ENCODE peak calls at places on chromosomes 13 and 19, in nine cellular contexts. U is CD4-positive, alpha-beta T cell; S is Peyer's patch; R is GM13976; P is WERI-Rb-1; E is right lobe of liver; O is neural progenitor cell; A is uterus; B is IMR-90. L is an unnamed sample.

GRCh38 chr13:101424381-101425155 is 8.3 kb upstream of the NALCN start:
- DNase-seq in U (no peak), O (no peak), E (no peak), P (no peak), A (no peak), R (no peak), B (peak), S (no peak), L (no peak)

GRCh38 chr13:30898721-30899188 is 7.3 kb upstream of the MEDAG start:
- DNase-seq in S (no peak), P (no peak), E (no peak), R (no peak), O (no peak), B (peak), U (no peak), A (no peak), L (peak)

GRCh38 chr13:100280681-100281080 is 191.8 kb downstream of the PCCA start:
- DNase-seq in S (no peak), O (no peak), R (no peak), B (peak), A (no peak), U (no peak), E (no peak), P (no peak), L (no peak)

GRCh38 chr13:77387607-77388200 is 60.8 kb upstream of the MYCBP2 start:
- DNase-seq in E (no peak), P (no peak), O (no peak), R (no peak), S (no peak), B (no peak), A (no peak), U (no peak), L (peak)

GRCh38 chr19:35044317-35045117 is 3.0 kb downstream of the HPN start:
- DNase-seq in R (peak), U (peak), E (no peak), S (no peak), A (peak), P (peak), B (peak), O (peak), L (no peak)

GRCh38 chr13:65468628-65469027 is 1761.5 kb downstream of the PCDH9 start:
- DNase-seq in U (no peak), E (no peak), R (no peak), P (no peak), O (no peak), B (peak), S (no peak), A (no peak), L (no peak)

GRCh38 chr13:98487522-98487921 is 89.4 kb downstream of the STK24 start:
- DNase-seq in R (no peak), S (no peak), E (no peak), B (no peak), O (no peak), A (no peak), P (no peak), U (no peak), L (no peak)

GRCh38 chr19:13012690-13013608 is 17.7 kb downstream of the NFIX start:
- DNase-seq in P (peak), U (no peak), O (peak), R (peak), B (peak), S (peak), A (peak), E (no peak), L (peak)

GRCh38 chr13:41427700-41428099 is 29.6 kb upstream of the RGCC start:
- DNase-seq in O (no peak), R (no peak), E (no peak), P (no peak), B (no peak), S (no peak), A (no peak), U (no peak), L (no peak)

GRCh38 chr13:55517312-55517711 is 1623.4 kb upstream of the PRR20A start:
- DNase-seq in A (no peak), O (peak), E (no peak), P (peak), B (no peak), U (no peak), R (no peak), S (no peak), L (no peak)
- TF ChIP-seq CTCF in A (no peak), O (peak), E (no peak), P (peak), B (no peak), U (no peak), R (no peak), S (no peak), L (no peak)

GRCh38 chr19:3109491-3109890 is 15.3 kb downstream of the GNA11 start:
- DNase-seq in O (no peak), B (no peak), A (no peak), U (no peak), P (no peak), E (peak), S (no peak), R (no peak), L (no peak)

GRCh38 chr19:3107658-3108057 is 13.5 kb downstream of the GNA11 start:
- DNase-seq in U (no peak), P (no peak), A (no peak), O (no peak), S (no peak), R (no peak), E (no peak), B (no peak), L (no peak)

GRCh38 chr19:3110126-3110825 is 16.1 kb downstream of the GNA11 start:
- DNase-seq in P (no peak), S (no peak), R (no peak), O (no peak), E (no peak), U (no peak), A (no peak), B (no peak), L (no peak)

GRCh38 chr19:3106509-3107141 is 12.5 kb downstream of the GNA11 start:
- DNase-seq in A (no peak), P (no peak), R (no peak), B (no peak), S (no peak), U (no peak), E (no peak), O (no peak), L (no peak)

GRCh38 chr19:3108775-3109174 is 14.6 kb downstream of the GNA11 start:
- DNase-seq in P (peak), E (no peak), S (no peak), B (peak), U (peak), O (peak), R (peak), A (peak), L (no peak)
- TF ChIP-seq CTCF in P (peak), E (peak), S (peak), B (peak), U (peak), O (peak), R (peak), A (peak), L (peak)

GRCh38 chr19:41894350-41894749 is 11.4 kb downstream of the ARHGEF1 start:
- DNase-seq in O (no peak), U (no peak), R (no peak), E (peak), S (no peak), P (no peak), A (no peak), B (no peak), L (no peak)

GRCh38 chr19:41892173-41892902 is 9.4 kb downstream of the ARHGEF1 start:
- DNase-seq in R (no peak), U (no peak), P (no peak), B (no peak), E (no peak), S (no peak), A (no peak), O (no peak), L (no peak)

GRCh38 chr19:41895745-41896580 is 13.0 kb downstream of the ARHGEF1 start:
- DNase-seq in O (peak), A (no peak), E (peak), B (no peak), S (no peak), P (peak), R (no peak), U (no peak), L (no peak)

GRCh38 chr19:41896581-41896942 is 13.6 kb downstream of the ARHGEF1 start:
- DNase-seq in P (no peak), U (no peak), R (no peak), O (no peak), B (no peak), S (no peak), E (no peak), A (no peak), L (no peak)

DNA sequence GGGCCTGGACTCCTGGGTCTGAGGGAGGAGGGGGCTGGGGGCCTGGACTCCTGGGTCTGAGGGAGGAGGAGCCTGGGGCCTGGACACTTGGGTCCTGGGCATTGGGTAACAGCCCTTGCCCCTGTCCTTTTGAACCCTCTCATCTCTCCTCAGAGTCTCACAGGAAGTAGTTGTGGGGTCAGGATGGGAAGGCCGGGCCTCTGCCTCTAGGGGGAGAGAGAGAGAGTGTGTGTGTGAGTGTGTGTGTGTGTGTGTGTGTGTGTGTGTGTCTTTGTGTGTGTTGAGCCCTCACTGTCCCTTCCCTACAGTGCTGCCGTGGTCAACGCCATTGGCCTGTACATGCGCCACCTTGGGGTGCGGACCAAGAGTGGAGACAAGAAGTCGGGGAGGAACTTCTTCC is 10.9 kb downstream of the ARHGEF1 start:
- DNase-seq in P (no peak), E (no peak), R (no peak), S (no peak), B (peak), A (no peak), U (no peak), O (peak), L (no peak)
- TF ChIP-seq CTCF in P (peak), E (no peak), R (no peak), S (no peak), B (peak), A (no peak), U (no peak), O (peak), L (no peak)

GRCh38 chr19:50357178-50358100 is 8.0 kb downstream of the NAPSA start:
- DNase-seq in E (peak), O (peak), B (peak), U (peak), P (peak), R (peak), S (peak), A (peak), L (peak)
- TF ChIP-seq CTCF in E (peak), O (peak), B (peak), U (peak), P (peak), R (peak), S (peak), A (peak), L (peak)

GRCh38 chr13:27474751-27475268 is 24.4 kb upstream of the MTIF3 start:
- DNase-seq in B (no peak), A (no peak), S (no peak), R (no peak), O (no peak), U (no peak), E (no peak), P (no peak), L (no peak)
- TF ChIP-seq CTCF in B (no peak), A (no peak), S (no peak), R (no peak), O (no peak), U (no peak), E (no peak), P (no peak), L (no peak)

GRCh38 chr13:28473044-28473443 is 21.9 kb downstream of the FLT1 start:
- DNase-seq in U (no peak), P (no peak), B (no peak), E (no peak), S (no peak), R (no peak), A (no peak), O (no peak), L (no peak)
- TF ChIP-seq CTCF in U (no peak), P (no peak), B (no peak), E (no peak), S (no peak), R (no peak), A (no peak), O (no peak), L (no peak)

DNA sequence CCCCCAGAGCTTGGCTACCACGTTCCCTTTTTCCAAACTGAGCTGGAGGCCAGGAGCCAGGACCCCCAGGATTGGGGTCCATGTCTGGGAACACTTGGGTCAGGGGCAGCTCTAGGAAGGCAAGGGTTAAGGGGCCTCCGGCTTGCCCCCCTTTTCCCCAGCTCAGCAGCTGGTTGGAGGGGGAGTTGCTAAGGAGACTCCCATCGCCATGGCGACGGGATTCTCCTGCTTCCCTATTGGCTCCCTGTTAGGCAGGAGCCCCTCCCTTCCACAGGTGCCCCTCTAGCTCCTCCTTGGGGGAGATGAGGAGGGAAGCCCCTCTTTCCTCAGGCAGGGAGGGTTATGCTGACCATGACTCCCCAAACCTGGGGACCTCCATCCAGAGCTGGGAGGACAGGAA is 33.9 kb downstream of the PDE4A start:
- DNase-seq in R (no peak), S (no peak), U (no peak), A (no peak), P (peak), B (peak), O (peak), E (no peak), L (no peak)
- TF ChIP-seq CTCF in R (no peak), S (no peak), U (no peak), A (no peak), P (no peak), B (no peak), O (no peak), E (no peak), L (no peak)